ENCODE peak calls at places on chromosomes 13 and 19, in six cellular contexts. I is uterus; T is left ventricle myocardium inferior; Q is SJSA1; K is aorta; X is effector memory CD4-positive, alpha-beta T cell. F is an unnamed sample.

GRCh38 chr13:98142427-98143156 is at the start of gene FARP1:
- DNase-seq in I (peak; percentile 78), T (peak; percentile 79), Q (peak; percentile 55), K (peak; percentile 89), X (no peak), F (peak; percentile 92)

GRCh38 chr19:11639602-11640471 is 42.6 kb downstream of the ZNF627 start:
- DNase-seq in I (peak; percentile 94), T (peak; percentile 95), Q (peak; percentile 87), K (peak; percentile 98), X (peak; percentile 65), F (peak; percentile 96)

GRCh38 chr13:88246239-88246638 is 575.1 kb downstream of the SLITRK5 start:
- DNase-seq in I (no peak), T (no peak), Q (no peak), K (no peak), X (no peak), F (no peak)

GRCh38 chr19:12668937-12669271 is 2.3 kb downstream of the WDR83 start:
- DNase-seq in I (peak; percentile 47), T (peak; percentile 49), Q (no peak), K (no peak), X (peak; percentile 70), F (no peak)

GRCh38 chr19:1715540-1715939 is 37.8 kb upstream of the ONECUT3 start:
- DNase-seq in I (no peak), T (no peak), Q (no peak), K (no peak), X (no peak), F (no peak)

GRCh38 chr13:109272595-109273325 is 513.6 kb downstream of the IRS2 start:
- DNase-seq in I (no peak), T (no peak), Q (no peak), K (no peak), X (no peak), F (no peak)

GRCh38 chr19:51124729-51125128 is at the start of gene SIGLEC9:
- DNase-seq in I (no peak), T (peak; percentile 52), Q (no peak), K (no peak), X (no peak), F (peak; percentile 90)

GRCh38 chr13:29953542-29953941 is 103.1 kb upstream of the UBL3 start:
- DNase-seq in I (no peak), T (no peak), Q (no peak), K (no peak), X (no peak), F (no peak)

GRCh38 chr13:75195479-75196111 is 286.4 kb downstream of the TBC1D4 start:
- DNase-seq in I (no peak), T (no peak), Q (no peak), K (no peak), X (no peak), F (no peak)

GRCh38 chr19:10113964-10114650 is 2.6 kb downstream of the P2RY11 start:
- DNase-seq in I (no peak), T (no peak), Q (no peak), K (no peak), X (no peak), F (no peak)

GRCh38 chr19:13506550-13506878 is 235 bp upstream of the CACNA1A start:
- DNase-seq in I (no peak), T (no peak), Q (no peak), K (no peak), X (no peak), F (no peak)

GRCh38 chr19:3409346-3410064 is 43.1 kb downstream of the NFIC start:
- DNase-seq in I (peak; percentile 65), T (peak; percentile 82), Q (no peak), K (peak; percentile 79), X (no peak), F (peak; percentile 75)

GRCh38 chr19:39469036-39469435 is 11.6 kb upstream of the TIMM50 start:
- DNase-seq in I (no peak), T (no peak), Q (no peak), K (no peak), X (no peak), F (peak; percentile 34)
- H3K4me1 ChIP-seq in I (no peaks in the 10 kb centered on the region), T (no peaks in the 10 kb centered on the region), Q (no peaks in the 10 kb centered on the region), K (no peaks in the 10 kb centered on the region), X (no peaks in the 10 kb centered on the region), F (no peaks in the 10 kb centered on the region)

GRCh38 chr19:47512183-47512947 is 2.5 kb downstream of the NAPA start:
- DNase-seq in I (no peak), T (no peak), Q (no peak), K (no peak), X (no peak), F (no peak)
- H3K4me1 ChIP-seq in I (peaks cover 52% of the 10 kb centered on the region), T (peaks cover 82% of the 10 kb centered on the region), Q (peaks cover 11% of the 10 kb centered on the region), K (no peaks in the 10 kb centered on the region), X (peaks cover 33% of the 10 kb centered on the region), F (peaks cover 78% of the 10 kb centered on the region)

GRCh38 chr19:40598918-40599307 is 2.3 kb upstream of the LTBP4 start:
- DNase-seq in I (no peak), T (no peak), Q (no peak), K (no peak), X (no peak), F (no peak)

GRCh38 chr19:40599331-40600085 is 1.7 kb upstream of the LTBP4 start:
- DNase-seq in I (peak; percentile 57), T (no peak), Q (no peak), K (no peak), X (no peak), F (no peak)

GRCh38 chr19:40603071-40603718 is 2.0 kb downstream of the LTBP4 start:
- DNase-seq in I (no peak), T (no peak), Q (no peak), K (no peak), X (no peak), F (no peak)

GRCh38 chr19:40600086-40600917 is 867 bp upstream of the LTBP4 start:
- DNase-seq in I (peak; percentile 60), T (peak; percentile 60), Q (no peak), K (no peak), X (no peak), F (peak; percentile 82)

DNA sequence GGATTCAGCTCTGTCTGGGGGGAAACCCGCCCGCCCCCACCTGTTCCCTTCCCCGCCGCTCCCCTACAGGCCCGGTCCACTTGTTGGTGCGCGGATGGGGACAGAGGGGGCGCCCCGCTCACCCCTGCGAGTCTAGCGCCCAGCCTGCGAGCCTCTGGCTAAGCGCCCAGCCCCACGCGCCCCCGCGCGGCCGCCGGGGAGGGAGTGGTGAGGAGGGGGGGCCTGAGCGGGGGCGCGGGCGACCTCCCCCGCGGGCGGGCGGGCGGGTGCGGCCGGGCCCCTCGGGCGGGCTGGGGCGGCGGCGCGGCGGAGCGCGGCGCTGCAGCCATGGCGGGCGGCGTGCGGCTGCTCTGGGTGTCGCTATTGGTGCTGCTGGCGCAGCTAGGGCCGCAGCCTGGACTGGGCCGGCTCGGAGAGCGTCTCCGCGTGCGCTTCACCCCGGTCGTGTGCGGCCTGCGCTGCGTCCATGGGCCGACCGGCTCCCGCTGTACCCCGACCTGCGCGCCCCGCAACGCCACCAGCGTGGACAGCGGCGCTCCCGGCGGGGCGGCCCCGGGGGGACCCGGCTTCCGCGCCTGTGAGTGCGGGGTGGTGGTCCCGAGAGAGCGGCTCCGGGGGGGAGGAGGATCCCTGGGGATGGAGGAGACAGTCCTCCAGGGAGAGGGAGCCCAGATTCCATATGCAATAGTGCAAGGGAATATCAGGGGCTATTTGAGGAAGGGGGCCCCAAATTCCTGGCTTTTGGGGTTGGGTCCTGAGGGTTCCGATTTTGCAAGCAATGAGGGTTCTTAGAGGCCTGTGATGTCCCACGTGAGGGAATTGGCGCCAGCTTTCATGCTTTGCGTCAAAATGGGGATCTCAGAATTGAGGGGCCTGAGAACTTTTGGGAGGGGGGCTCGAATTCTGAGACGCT is at the start of gene LTBP4:
- DNase-seq in I (peak; percentile 85), T (peak; percentile 78), Q (no peak), K (peak; percentile 93), X (no peak), F (no peak)
- H3K4me1 ChIP-seq in I (peaks cover 48% of the 10 kb centered on the region), T (peaks cover 92% of the 10 kb centered on the region), Q (peaks cover 62% of the 10 kb centered on the region), K (no peaks in the 10 kb centered on the region), X (peaks cover 78% of the 10 kb centered on the region), F (peaks cover 35% of the 10 kb centered on the region)

DNA sequence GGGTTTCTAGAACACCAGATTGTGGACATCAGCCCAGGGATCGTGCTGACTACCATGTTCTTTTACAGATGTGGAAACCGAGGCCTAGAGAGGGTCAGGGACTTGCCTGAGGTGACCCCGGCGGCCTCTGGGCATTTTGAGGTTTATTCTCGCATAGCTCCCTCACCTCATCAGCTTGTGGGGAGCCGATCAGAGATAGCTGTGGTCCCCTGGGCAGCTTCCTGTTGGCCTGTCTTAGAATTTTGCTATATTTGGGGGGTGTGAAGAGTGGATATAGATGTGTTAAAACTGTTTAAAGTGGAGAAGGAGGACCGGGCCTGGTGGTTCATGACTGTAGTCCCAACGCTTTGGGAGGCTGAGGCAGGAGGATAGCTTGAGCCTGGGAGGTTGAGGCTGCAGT is 6.9 kb downstream of the ARHGEF1 start:
- DNase-seq in I (no peak), T (no peak), Q (no peak), K (no peak), X (no peak), F (no peak)
- H3K4me1 ChIP-seq in I (peaks cover 4% of the 10 kb centered on the region), T (peaks cover 33% of the 10 kb centered on the region), Q (peaks cover 1% of the 10 kb centered on the region), K (no peaks in the 10 kb centered on the region), X (peaks cover 72% of the 10 kb centered on the region), F (peaks cover 43% of the 10 kb centered on the region)

DNA sequence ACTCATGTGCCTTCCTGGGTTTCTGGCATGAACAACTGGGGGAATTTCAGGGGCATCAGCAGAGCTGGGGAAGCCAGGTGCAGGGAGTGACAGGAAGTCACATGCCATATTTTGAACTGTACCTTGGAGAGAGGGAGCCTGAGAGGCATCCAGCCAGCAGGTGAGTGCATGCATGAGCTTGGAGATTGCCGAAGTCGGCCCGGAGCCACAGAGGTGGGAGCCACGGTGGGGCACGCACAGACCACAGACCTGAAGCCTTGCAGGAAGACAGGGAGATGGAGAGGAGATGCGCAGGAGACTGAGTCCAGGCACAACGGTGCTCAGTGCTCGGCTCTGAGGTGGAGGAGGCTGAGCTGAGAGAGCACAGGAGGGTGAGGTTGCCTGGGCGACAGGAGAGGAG is 55.1 kb downstream of the CDADC1 start:
- DNase-seq in I (no peak), T (no peak), Q (no peak), K (no peak), X (no peak), F (peak; percentile 73)
- H3K4me1 ChIP-seq in I (no peaks in the 10 kb centered on the region), T (peaks cover 36% of the 10 kb centered on the region), Q (peaks cover 10% of the 10 kb centered on the region), K (peaks cover 2% of the 10 kb centered on the region), X (no peaks in the 10 kb centered on the region), F (peaks cover 4% of the 10 kb centered on the region)

DNA sequence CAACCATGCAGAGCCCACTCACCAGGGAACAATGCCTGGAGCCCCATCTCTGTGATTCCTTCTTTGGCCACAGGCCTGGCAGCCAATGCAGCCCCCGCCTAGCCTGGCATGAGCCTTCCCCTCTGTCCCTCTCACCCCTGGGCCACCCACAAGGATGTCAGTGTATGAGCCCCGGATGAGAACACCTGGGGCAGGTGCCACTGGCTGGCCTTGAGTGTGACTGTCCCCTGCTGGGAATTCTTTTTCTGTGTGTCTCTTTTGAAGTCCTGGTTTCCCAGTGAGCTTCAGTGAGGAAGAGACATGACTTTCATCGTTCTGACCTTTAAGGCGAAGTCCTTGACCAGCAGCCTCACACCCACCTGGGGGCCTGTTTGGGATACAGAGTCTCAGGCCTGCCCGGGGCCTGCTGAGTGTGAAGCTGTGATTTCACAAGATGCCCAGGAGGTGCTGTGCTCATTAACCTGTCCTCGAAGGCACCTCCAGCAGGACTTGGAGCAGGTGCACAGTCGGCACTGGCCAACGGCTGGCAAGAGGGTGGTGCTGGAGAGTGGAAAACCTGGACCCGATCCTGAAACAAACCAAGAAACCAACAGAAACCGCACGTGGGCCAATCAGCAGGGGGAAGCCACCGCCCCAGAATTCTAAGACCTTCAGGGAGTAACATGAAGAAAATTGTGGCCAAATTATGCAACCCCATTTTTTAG is 27.4 kb upstream of the SPACA7 start:
- DNase-seq in I (no peak), T (no peak), Q (no peak), K (no peak), X (no peak), F (no peak)
- H3K4me1 ChIP-seq in I (no peaks in the 10 kb centered on the region), T (no peaks in the 10 kb centered on the region), Q (no peaks in the 10 kb centered on the region), K (no peaks in the 10 kb centered on the region), X (no peaks in the 10 kb centered on the region), F (no peaks in the 10 kb centered on the region)